ENCODE peak calls at places on chromosomes 2 and 18, in four cellular contexts. B, T, R and G are unnamed samples.

GRCh38 chr18:63951302-63951705 is 2.2 kb downstream of the HMSD start:
- DNase-seq in T (no peak), B (no peak), R (no peak), G (no peak)

GRCh38 chr2:75787532-75788132 is 76.9 kb upstream of the GCFC2 start:
- DNase-seq in T (peak), R (no peak), B (peak), G (peak)

GRCh38 chr2:85708641-85709040 is 14.5 kb downstream of the GNLY start:
- DNase-seq in T (no peak), B (no peak), R (no peak), G (no peak)

GRCh38 chr2:173145454-173145853 is 69.8 kb downstream of the MAP3K20 start:
- DNase-seq in T (no peak), R (no peak), B (no peak), G (no peak)

GRCh38 chr2:151120016-151120415 is 141.6 kb downstream of the RBM43 start:
- DNase-seq in T (no peak), B (no peak), R (no peak), G (no peak)

GRCh38 chr2:47221039-47221438 is 65.9 kb upstream of the STPG4 start:
- DNase-seq in B (no peak), R (no peak), T (no peak), G (no peak)

GRCh38 chr2:146158072-146158674 is 1638.3 kb upstream of the ZEB2 start:
- DNase-seq in T (no peak), B (no peak), R (no peak), G (no peak)

GRCh38 chr2:46913471-46914381 is 1.9 kb downstream of the MCFD2 start:
- DNase-seq in T (no peak), R (peak), B (peak), G (no peak)

GRCh38 chr2:241804326-241805276 is 4.4 kb upstream of the NEU4 start:
- DNase-seq in R (peak), T (no peak), B (peak), G (no peak)

GRCh38 chr18:29191263-29191662 is 1014.3 kb upstream of the CDH2 start:
- DNase-seq in B (no peak), T (no peak), R (no peak), G (no peak)

GRCh38 chr2:201984800-201985525 is 48.7 kb upstream of the FZD7 start:
- DNase-seq in R (no peak), T (no peak), B (no peak), G (no peak)

GRCh38 chr18:74183110-74183509 is 34.8 kb downstream of the TIMM21 start:
- DNase-seq in T (no peak), B (no peak), R (no peak), G (no peak)

GRCh38 chr2:68556384-68556783 is 87.0 kb upstream of the PROKR1 start:
- DNase-seq in R (no peak), T (no peak), B (no peak), G (no peak)

GRCh38 chr2:8794923-8795825 is 42.2 kb downstream of the KIDINS220 start:
- DNase-seq in B (no peak), R (no peak), T (peak), G (no peak)

GRCh38 chr2:557635-558301 is 119.4 kb downstream of the TMEM18 start:
- DNase-seq in B (peak), R (no peak), T (no peak), G (no peak)

GRCh38 chr2:97695744-97696143 is 17.6 kb upstream of the ZAP70 start:
- DNase-seq in R (no peak), T (no peak), B (no peak), G (no peak)

GRCh38 chr2:17122887-17123501 is 395.2 kb downstream of the RAD51AP2 start:
- DNase-seq in R (no peak), B (peak), T (no peak), G (no peak)

GRCh38 chr2:2272841-2273240 is 58.2 kb downstream of the MYT1L start:
- DNase-seq in T (no peak), R (no peak), B (no peak), G (no peak)

GRCh38 chr2:238168196-238168815 is 9.5 kb downstream of the ERFE start:
- DNase-seq in B (peak), R (no peak), T (no peak), G (no peak)

GRCh38 chr18:58336605-58337004 is 292.3 kb downstream of the ALPK2 start:
- DNase-seq in T (no peak), R (no peak), B (no peak), G (no peak)

GRCh38 chr2:98909381-98910211 is 26.4 kb downstream of the CRACDL start:
- DNase-seq in R (peak), T (no peak), B (no peak), G (peak)

GRCh38 chr2:239012228-239012627 is 164.3 kb downstream of the TWIST2 start:
- DNase-seq in R (no peak), T (no peak), B (no peak), G (no peak)

GRCh38 chr2:139271149-139271548 is 491.0 kb upstream of the NXPH2 start:
- DNase-seq in B (no peak), T (no peak), R (no peak), G (no peak)

GRCh38 chr18:13036622-13037320 is 45.6 kb downstream of the CEP192 start:
- DNase-seq in B (no peak), T (peak), R (no peak), G (no peak)

GRCh38 chr18:41436772-41437171 is 518.3 kb upstream of the PIK3C3 start:
- DNase-seq in B (no peak), T (no peak), R (no peak), G (no peak)

GRCh38 chr18:55228707-55229106 is 269.4 kb upstream of the CCDC68 start:
- DNase-seq in T (no peak), B (no peak), R (no peak), G (no peak)

GRCh38 chr18:23307567-23308295 is 145.4 kb upstream of the RIOK3 start:
- DNase-seq in B (no peak), R (no peak), T (no peak), G (no peak)

GRCh38 chr18:32470136-32470712 is 458 bp downstream of the GAREM1 start:
- DNase-seq in T (no peak), R (no peak), B (no peak), G (no peak)

GRCh38 chr18:9571546-9571945 is 42.8 kb downstream of the PPP4R1 start:
- DNase-seq in B (no peak), T (no peak), R (no peak), G (no peak)

GRCh38 chr18:12836551-12836950 is 47.5 kb downstream of the PTPN2 start:
- DNase-seq in T (no peak), B (no peak), R (no peak), G (no peak)

GRCh38 chr18:58669731-58670379 is 1.4 kb upstream of the MALT1 start:
- DNase-seq in B (no peak), T (no peak), R (no peak), G (no peak)

GRCh38 chr2:85652056-85652455 is 15.9 kb downstream of the SFTPB start:
- DNase-seq in T (no peak), R (no peak), B (no peak), G (no peak)

GRCh38 chr2:84338069-84338468 is 121.0 kb downstream of the SUCLG1 start:
- DNase-seq in T (peak), B (no peak), R (no peak), G (peak)

GRCh38 chr2:10271509-10271908 is 31.2 kb upstream of the HPCAL1 start:
- DNase-seq in T (no peak), B (no peak), R (no peak), G (no peak)

GRCh38 chr2:241618296-241618805 is 18.6 kb downstream of the THAP4 start:
- DNase-seq in R (no peak), B (no peak), T (no peak), G (no peak)

GRCh38 chr2:141109633-141110032 is 1021.2 kb downstream of the LRP1B start:
- DNase-seq in B (no peak), R (no peak), T (no peak), G (no peak)

GRCh38 chr2:165634282-165634681 is 159.8 kb downstream of the GALNT3 start:
- DNase-seq in B (no peak), R (no peak), T (no peak), G (no peak)